ENCODE peak calls at places on chromosomes 1 and 21, in ten cellular contexts. A, H, O, X, P, V, L, E, Q and U are unnamed samples.

GRCh38 chr1:181448461-181448860 is 34.9 kb upstream of the CACNA1E start:
- DNase-seq in A (no peak), H (no peak), O (no peak), X (no peak), P (no peak), V (no peak), L (no peak), E (no peak), Q (no peak), U (no peak)

GRCh38 chr1:3714284-3714741 is 37.9 kb upstream of the CCDC27 start:
- DNase-seq in A (no peak), H (no peak), O (no peak), X (no peak), P (no peak), V (no peak), L (no peak), E (no peak), Q (no peak), U (no peak)

GRCh38 chr1:8217011-8217711 is 100.8 kb upstream of the SLC45A1 start:
- DNase-seq in A (no peak), H (peak), O (peak), X (no peak), P (peak), V (peak), L (no peak), E (no peak), Q (no peak), U (no peak)

GRCh38 chr1:246795094-246795671 is 71.0 kb downstream of the SCCPDH start:
- DNase-seq in A (no peak), H (peak), O (no peak), X (no peak), P (no peak), V (no peak), L (no peak), E (no peak), Q (no peak), U (no peak)

GRCh38 chr1:18278953-18279712 is 171.5 kb downstream of the IGSF21 start:
- DNase-seq in A (no peak), H (peak), O (no peak), X (no peak), P (peak), V (no peak), L (no peak), E (no peak), Q (no peak), U (no peak)

GRCh38 chr1:18858070-18858688 is 1.3 kb downstream of the TAS1R2 start:
- DNase-seq in A (no peak), H (no peak), O (no peak), X (no peak), P (no peak), V (no peak), L (no peak), E (no peak), Q (no peak), U (no peak)

GRCh38 chr1:223319913-223320600 is 43.9 kb downstream of the SUSD4 start:
- DNase-seq in A (no peak), H (no peak), O (no peak), X (no peak), P (no peak), V (no peak), L (no peak), E (no peak), Q (no peak), U (no peak)

GRCh38 chr1:43637267-43637666 is 12.7 kb upstream of the KDM4A start:
- DNase-seq in A (no peak), H (no peak), O (no peak), X (no peak), P (no peak), V (no peak), L (no peak), E (no peak), Q (no peak), U (no peak)

GRCh38 chr1:3590145-3590768 is 21.1 kb downstream of the MEGF6 start:
- DNase-seq in A (no peak), H (no peak), O (peak), X (no peak), P (no peak), V (peak), L (no peak), E (no peak), Q (no peak), U (no peak)

GRCh38 chr1:37945743-37946702 is 830 bp downstream of the INPP5B start:
- DNase-seq in A (peak), H (no peak), O (peak), X (peak), P (no peak), V (peak), L (no peak), E (peak), Q (no peak), U (peak)

GRCh38 chr21:45246014-45246413 is 41.7 kb downstream of the POFUT2 start:
- DNase-seq in A (no peak), H (no peak), O (no peak), X (no peak), P (no peak), V (no peak), L (no peak), E (no peak), Q (no peak), U (no peak)

GRCh38 chr1:36796101-36796590 is 238.2 kb downstream of the GRIK3 start:
- DNase-seq in A (no peak), H (no peak), O (no peak), X (no peak), P (no peak), V (peak), L (no peak), E (no peak), Q (no peak), U (no peak)

GRCh38 chr1:10283318-10283984 is 73.1 kb downstream of the KIF1B start:
- DNase-seq in A (no peak), H (no peak), O (no peak), X (no peak), P (no peak), V (no peak), L (no peak), E (peak), Q (peak), U (no peak)

GRCh38 chr1:1567152-1567830 is 7.4 kb downstream of the SSU72 start:
- DNase-seq in A (no peak), H (no peak), O (peak), X (no peak), P (no peak), V (no peak), L (no peak), E (no peak), Q (no peak), U (no peak)
- TF ChIP-seq MAX in A (no peak), H (no peak), O (no peak), X (no peak), P (no peak), V (no peak), L (no peak), E (no peak), Q (no peak), U (no peak)

GRCh38 chr1:147897030-147897756 is 5.4 kb upstream of the GJA8 start:
- DNase-seq in A (no peak), H (no peak), O (no peak), X (no peak), P (no peak), V (peak), L (no peak), E (no peak), Q (no peak), U (no peak)
- TF ChIP-seq MAX in A (no peak), H (no peak), O (no peak), X (no peak), P (no peak), V (no peak), L (no peak), E (no peak), Q (no peak), U (no peak)

GRCh38 chr1:100250807-100251206 is 1.2 kb upstream of the DBT start:
- DNase-seq in A (no peak), H (no peak), O (no peak), X (no peak), P (no peak), V (no peak), L (no peak), E (no peak), Q (no peak), U (no peak)
- TF ChIP-seq MAX in A (no peak), H (no peak), O (no peak), X (no peak), P (no peak), V (no peak), L (no peak), E (no peak), Q (no peak), U (no peak)

DNA sequence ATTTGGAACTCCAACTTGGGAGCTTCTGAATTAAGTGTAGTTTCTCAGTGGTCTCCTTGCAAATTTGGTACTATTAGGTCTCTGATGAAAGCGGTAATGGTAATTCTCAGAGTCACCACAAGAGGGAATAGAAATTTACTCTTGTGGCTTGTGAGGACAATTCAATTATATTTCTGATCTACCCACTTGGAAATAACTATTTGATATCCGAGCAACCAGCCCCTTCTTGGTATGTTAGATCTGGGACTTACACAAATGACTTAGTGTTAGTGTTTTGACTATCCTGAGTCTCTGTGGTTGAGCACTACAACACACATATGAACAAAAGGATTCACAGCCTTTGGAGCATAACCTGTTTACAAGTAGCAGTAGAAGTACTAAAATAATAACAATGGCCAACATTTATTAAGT is 68.1 kb downstream of the RPS6KA1 start:
- DNase-seq in A (peak), H (no peak), O (peak), X (peak), P (no peak), V (peak), L (peak), E (peak), Q (no peak), U (peak)
- TF ChIP-seq MAX in A (no peak), H (no peak), O (no peak), X (no peak), P (no peak), V (no peak), L (no peak), E (no peak), Q (no peak), U (no peak)

GRCh38 chr1:157404614-157405013 is 147.7 kb downstream of the FCRL5 start:
- DNase-seq in A (no peak), H (no peak), O (no peak), X (no peak), P (no peak), V (no peak), L (no peak), E (no peak), Q (no peak), U (peak)
- TF ChIP-seq MAX in A (no peak), H (no peak), O (no peak), X (no peak), P (no peak), V (no peak), L (no peak), E (no peak), Q (no peak), U (no peak)

DNA sequence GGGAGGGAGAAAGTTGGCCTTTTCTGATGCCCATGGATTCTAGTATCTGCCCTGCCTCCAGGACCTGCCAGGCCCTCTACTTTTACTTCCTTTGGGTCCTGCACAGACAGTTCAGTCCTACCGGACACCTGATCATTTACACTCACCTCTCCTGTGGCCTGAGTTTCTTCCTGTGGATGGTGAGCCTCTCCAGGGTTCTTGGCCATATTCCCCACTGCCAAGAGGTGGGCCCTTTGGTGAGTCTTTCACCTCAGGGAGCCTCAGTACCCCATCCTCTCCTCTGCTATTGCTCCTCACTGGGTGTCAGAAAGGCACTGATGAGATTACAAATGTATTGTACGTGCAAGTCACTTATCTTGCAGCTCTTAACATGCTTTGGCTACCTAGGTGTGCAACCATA is 81.4 kb upstream of the ETV3 start:
- DNase-seq in A (no peak), H (no peak), O (no peak), X (no peak), P (no peak), V (no peak), L (no peak), E (no peak), Q (no peak), U (no peak)
- TF ChIP-seq MAX in A (no peak), H (no peak), O (no peak), X (no peak), P (no peak), V (no peak), L (no peak), E (no peak), Q (no peak), U (no peak)

GRCh38 chr1:94753171-94753972 is 66.8 kb upstream of the SLC44A3 start:
- DNase-seq in A (no peak), H (no peak), O (no peak), X (peak), P (no peak), V (no peak), L (no peak), E (no peak), Q (no peak), U (peak)

GRCh38 chr1:94754570-94754969 is 65.6 kb upstream of the SLC44A3 start:
- DNase-seq in A (no peak), H (no peak), O (no peak), X (peak), P (no peak), V (no peak), L (no peak), E (no peak), Q (no peak), U (no peak)

GRCh38 chr1:94754101-94754500 is 66.1 kb upstream of the SLC44A3 start:
- DNase-seq in A (no peak), H (no peak), O (no peak), X (no peak), P (no peak), V (no peak), L (no peak), E (no peak), Q (no peak), U (no peak)

GRCh38 chr1:94757931-94758330 is 62.2 kb upstream of the SLC44A3 start:
- DNase-seq in A (no peak), H (peak), O (no peak), X (no peak), P (no peak), V (no peak), L (no peak), E (no peak), Q (no peak), U (no peak)

DNA sequence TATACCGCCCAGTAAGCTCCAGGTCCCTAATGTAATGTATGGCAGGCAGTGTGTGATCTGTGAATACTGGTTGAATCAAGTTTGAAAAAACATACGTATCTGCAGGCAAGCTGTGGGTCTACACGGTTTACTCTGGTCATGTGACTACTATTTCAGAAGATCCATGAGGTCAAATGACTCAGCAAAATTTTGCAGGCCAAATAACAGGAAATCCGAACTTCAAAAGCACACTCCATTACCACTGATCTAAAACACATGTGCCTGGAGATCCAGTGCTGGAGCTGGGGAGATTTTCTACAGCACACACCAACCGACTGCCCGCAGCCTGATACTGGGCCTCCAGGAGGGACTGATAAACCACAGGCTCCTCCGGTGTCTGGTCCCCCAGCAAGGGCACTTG is 64.5 kb upstream of the SLC44A3 start:
- DNase-seq in A (no peak), H (no peak), O (peak), X (peak), P (no peak), V (peak), L (no peak), E (peak), Q (no peak), U (peak)
- TF ChIP-seq MAX in A (no peak), H (no peak), O (no peak), X (peak), P (no peak), V (peak), L (no peak), E (no peak), Q (no peak), U (peak)

GRCh38 chr1:56506314-56506743 is 73.0 kb downstream of the PLPP3 start:
- DNase-seq in A (no peak), H (no peak), O (peak), X (no peak), P (no peak), V (no peak), L (no peak), E (peak), Q (no peak), U (peak)

GRCh38 chr1:56506951-56507437 is 72.4 kb downstream of the PLPP3 start:
- DNase-seq in A (no peak), H (no peak), O (peak), X (peak), P (no peak), V (no peak), L (no peak), E (no peak), Q (no peak), U (no peak)

GRCh38 chr1:56508523-56508983 is 70.8 kb downstream of the PLPP3 start:
- DNase-seq in A (no peak), H (no peak), O (no peak), X (peak), P (no peak), V (no peak), L (no peak), E (no peak), Q (no peak), U (peak)

GRCh38 chr1:56509713-56510641 is 69.4 kb downstream of the PLPP3 start:
- DNase-seq in A (no peak), H (peak), O (no peak), X (peak), P (no peak), V (no peak), L (no peak), E (peak), Q (no peak), U (no peak)

GRCh38 chr1:56507925-56508522 is 71.3 kb downstream of the PLPP3 start:
- DNase-seq in A (no peak), H (no peak), O (no peak), X (no peak), P (no peak), V (no peak), L (no peak), E (no peak), Q (no peak), U (no peak)
- TF ChIP-seq MAX in A (no peak), H (no peak), O (no peak), X (no peak), P (no peak), V (no peak), L (no peak), E (no peak), Q (no peak), U (no peak)

DNA sequence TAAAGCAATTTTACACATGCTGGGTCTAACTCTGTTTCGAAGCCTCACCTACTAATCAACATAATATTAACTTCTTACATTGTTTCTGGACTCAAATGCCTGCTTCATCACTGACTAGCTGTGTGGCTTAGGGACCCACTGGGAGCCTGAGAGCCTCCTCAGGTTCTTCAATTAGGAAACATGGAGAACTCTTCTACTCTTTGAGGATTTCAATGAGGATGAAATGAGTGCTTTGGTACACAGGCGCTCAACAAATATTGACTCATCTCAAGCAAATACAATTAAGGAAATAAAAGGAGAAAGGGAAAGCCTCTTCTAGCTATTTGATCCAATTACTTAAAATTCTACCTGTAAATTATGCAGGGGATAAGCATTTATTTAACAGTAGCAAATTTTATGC is 84.4 kb upstream of the JAK1 start:
- DNase-seq in A (no peak), H (no peak), O (no peak), X (no peak), P (no peak), V (no peak), L (no peak), E (no peak), Q (no peak), U (no peak)
- TF ChIP-seq MAX in A (no peak), H (no peak), O (no peak), X (no peak), P (no peak), V (no peak), L (no peak), E (no peak), Q (no peak), U (no peak)